ENCODE peak calls at places on chromosomes 2 and 18, in nine cellular contexts. I is dorsolateral prefrontal cortex, X is GM12865, N is breast epithelium, C is endodermal cell, P is cardiac fibroblast, L is neural crest cell, D is coronary artery, T is endothelial cell. V is an unnamed sample.

GRCh38 chr2:219596954-219597551 is 604 bp upstream of the STK11IP start:
- DNase-seq in I (no peak), X (no peak), N (no peak), C (no peak), P (no peak), L (no peak), D (no peak), T (no peak), V (no peak)

GRCh38 chr18:28108254-28108653 is 68.7 kb downstream of the CDH2 start:
- DNase-seq in I (no peak), X (no peak), N (no peak), C (no peak), P (no peak), L (no peak), D (no peak), T (no peak), V (no peak)

GRCh38 chr18:44986933-44987332 is 306.2 kb downstream of the SETBP1 start:
- DNase-seq in I (no peak), X (no peak), N (no peak), C (no peak), P (peak; percentile 21), L (no peak), D (no peak), T (no peak), V (no peak)

GRCh38 chr2:65622951-65623525 is 190.6 kb upstream of the SPRED2 start:
- DNase-seq in I (no peak), X (no peak), N (no peak), C (no peak), P (no peak), L (no peak), D (no peak), T (no peak), V (no peak)

GRCh38 chr2:190627881-190628412 is 20.9 kb upstream of the NAB1 start:
- DNase-seq in I (no peak), X (peak; percentile 20), N (no peak), C (no peak), P (peak; percentile 45), L (no peak), D (no peak), T (peak; percentile 13), V (no peak)

GRCh38 chr2:221429741-221430491 is 142.2 kb downstream of the EPHA4 start:
- DNase-seq in I (peak; percentile 31), X (no peak), N (peak; percentile 59), C (no peak), P (no peak), L (no peak), D (no peak), T (no peak), V (no peak)

GRCh38 chr2:6370753-6371152 is 495.0 kb downstream of the CMPK2 start:
- DNase-seq in I (no peak), X (no peak), N (no peak), C (no peak), P (no peak), L (no peak), D (no peak), T (no peak), V (no peak)

GRCh38 chr2:126244937-126245336 is 411.0 kb upstream of the GYPC start:
- DNase-seq in I (peak; percentile 36), X (peak; percentile 62), N (no peak), C (peak; percentile 95), P (peak; percentile 7), L (peak; percentile 45), D (no peak), T (peak; percentile 74), V (no peak)

GRCh38 chr2:217151509-217152206 is 291.8 kb upstream of the TNP1 start:
- DNase-seq in I (no peak), X (no peak), N (no peak), C (no peak), P (no peak), L (no peak), D (no peak), T (no peak), V (no peak)

GRCh38 chr2:191638079-191638801 is 39.7 kb upstream of the NABP1 start:
- DNase-seq in I (no peak), X (no peak), N (no peak), C (peak; percentile 51), P (no peak), L (no peak), D (no peak), T (no peak), V (no peak)

GRCh38 chr2:239737144-239737463 is 288.0 kb downstream of the NDUFA10 start:
- DNase-seq in I (no peak), X (no peak), N (no peak), C (no peak), P (no peak), L (no peak), D (no peak), T (no peak), V (no peak)

GRCh38 chr2:239738159-239738558 is 287.0 kb downstream of the NDUFA10 start:
- DNase-seq in I (no peak), X (no peak), N (no peak), C (no peak), P (no peak), L (no peak), D (no peak), T (no peak), V (no peak)

GRCh38 chr2:239735131-239735828 is 289.9 kb downstream of the NDUFA10 start:
- DNase-seq in I (peak; percentile 89), X (no peak), N (no peak), C (peak; percentile 92), P (no peak), L (peak; percentile 52), D (no peak), T (no peak), V (no peak)

GRCh38 chr2:239735829-239736357 is 289.2 kb downstream of the NDUFA10 start:
- DNase-seq in I (no peak), X (no peak), N (no peak), C (no peak), P (no peak), L (no peak), D (no peak), T (no peak), V (no peak)

DNA sequence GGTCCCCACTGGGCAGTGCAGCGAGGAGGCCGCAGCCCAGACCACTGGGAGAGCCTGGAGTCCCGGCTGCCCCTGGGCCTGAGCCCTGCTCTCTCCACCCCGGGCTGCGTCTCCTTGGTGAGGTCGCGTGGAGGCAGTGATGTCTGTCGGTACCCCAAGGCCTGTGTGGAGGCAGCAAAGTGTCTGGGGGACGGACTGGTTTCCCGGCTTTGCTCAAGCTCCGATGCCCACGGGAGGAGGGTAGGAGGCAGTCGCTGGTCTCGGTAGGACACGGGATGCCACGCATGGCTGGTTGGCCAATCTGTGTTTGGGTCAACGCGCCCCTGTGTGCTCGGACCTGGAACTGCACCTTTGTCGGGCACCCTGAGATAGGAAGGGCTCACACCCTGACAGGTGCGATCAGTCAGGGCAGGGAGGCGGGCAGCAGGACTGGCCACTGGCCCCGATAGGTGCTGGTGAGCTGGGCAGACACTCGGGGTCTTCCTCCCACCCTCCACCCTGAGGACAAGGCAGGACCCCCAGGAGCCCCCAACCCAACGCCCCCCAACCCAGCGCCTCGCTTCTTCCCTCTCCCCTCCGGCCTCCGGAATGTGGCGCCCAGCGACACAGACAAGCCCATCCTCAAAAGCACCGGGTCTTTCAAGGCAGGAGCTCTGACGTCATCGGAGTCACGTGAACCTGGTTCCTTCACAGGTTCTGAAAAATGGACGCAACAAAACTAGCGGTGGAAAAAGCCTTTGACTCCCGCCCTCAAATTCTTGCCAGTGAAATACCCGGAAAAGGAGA is 288.6 kb downstream of the NDUFA10 start:
- DNase-seq in I (no peak), X (no peak), N (no peak), C (peak; percentile 76), P (no peak), L (no peak), D (no peak), T (no peak), V (no peak)
- TF ChIP-seq CTCF in I (no peak), X (no peak), N (no peak), C (peak; percentile 46), P (no peak), L (no peak), D (no peak), T (peak; percentile 14), V (no peak)

DNA sequence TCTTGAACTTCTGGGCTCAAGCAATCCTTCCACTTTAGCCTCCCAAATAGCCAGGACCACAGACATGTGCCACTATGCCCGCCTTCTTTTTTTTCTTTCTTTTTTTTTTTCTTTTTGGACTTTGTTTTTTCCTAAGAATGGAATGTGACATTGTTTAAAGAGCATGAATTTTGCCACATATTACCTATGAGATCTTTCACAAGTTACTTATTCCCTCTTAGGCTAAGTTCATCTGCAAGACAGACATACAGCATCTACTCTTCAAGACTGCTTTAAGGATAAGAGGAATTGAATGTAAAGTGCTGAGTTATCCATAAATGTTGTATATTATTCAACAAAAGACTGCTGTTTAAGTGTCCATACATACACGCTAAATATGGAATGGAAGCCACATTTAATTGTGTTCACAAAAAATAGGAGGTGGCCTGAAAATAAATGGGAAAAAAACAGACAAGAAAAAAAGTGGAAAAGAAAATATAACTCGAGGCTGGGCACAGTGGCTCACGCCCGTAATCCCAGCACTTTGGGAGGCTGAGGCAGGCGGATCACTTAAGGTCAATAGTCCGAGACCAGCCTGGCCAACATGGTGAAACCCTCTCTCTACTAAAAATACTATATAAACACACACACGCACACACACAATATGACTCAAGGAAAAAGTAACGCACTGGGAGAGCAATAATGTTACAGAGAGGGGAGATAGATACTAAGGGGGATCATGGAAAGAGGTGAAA is 3.2 kb upstream of the PPM1G start:
- DNase-seq in I (no peak), X (no peak), N (no peak), C (no peak), P (no peak), L (no peak), D (no peak), T (no peak), V (no peak)
- TF ChIP-seq CTCF in I (no peak), X (no peak), N (no peak), C (no peak), P (no peak), L (no peak), D (no peak), T (no peak), V (no peak)

GRCh38 chr18:58895385-58895784 is 30.7 kb downstream of the ZNF532 start:
- DNase-seq in I (no peak), X (no peak), N (no peak), C (peak; percentile 37), P (no peak), L (no peak), D (no peak), T (no peak), V (no peak)
- TF ChIP-seq CTCF in I (no peak), X (no peak), N (no peak), C (no peak), P (no peak), L (no peak), D (no peak), T (no peak), V (no peak)

DNA sequence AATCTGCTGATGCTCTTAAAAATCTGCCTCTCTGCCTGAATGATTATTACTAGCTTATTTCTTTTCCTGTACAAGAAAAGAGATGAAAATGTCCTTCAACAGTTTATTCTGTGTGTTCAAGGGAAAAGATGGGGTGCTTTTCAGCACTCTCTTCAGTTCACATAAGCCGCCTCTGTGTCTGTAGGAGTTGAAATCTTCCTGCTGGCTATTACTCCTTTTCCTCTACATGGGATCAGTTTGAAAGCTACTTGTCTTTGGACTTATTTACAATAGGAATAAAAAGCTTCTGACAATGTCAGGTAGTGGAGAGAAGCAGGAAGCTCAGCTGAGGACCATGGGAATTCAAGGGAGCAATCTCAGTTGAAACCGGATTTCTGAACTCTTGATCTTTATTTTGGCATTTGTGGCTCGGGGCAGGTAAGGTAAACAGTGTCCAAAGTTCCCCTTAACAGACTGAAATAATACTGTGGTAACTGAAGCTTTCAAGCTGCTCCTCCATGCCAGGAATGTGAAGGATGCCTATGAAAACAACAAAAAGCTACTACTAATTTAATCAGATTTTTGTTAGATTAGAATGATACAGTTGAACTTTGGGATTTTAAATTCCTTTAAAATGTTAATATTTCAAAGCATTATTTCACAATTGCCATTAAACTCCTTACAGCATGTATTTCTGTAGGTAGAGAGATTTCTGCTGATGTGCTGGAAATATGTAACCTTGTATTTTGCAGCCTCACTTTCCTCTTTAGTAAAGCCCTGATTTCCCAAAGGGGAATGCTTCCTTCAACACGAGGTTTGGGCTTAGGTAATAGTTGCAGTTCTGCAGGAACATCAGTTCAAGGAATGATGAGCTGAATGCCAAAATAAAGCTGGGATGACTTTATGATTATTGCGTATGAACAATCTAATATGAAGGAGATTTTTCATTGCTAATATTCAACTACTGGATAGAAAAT is 43.6 kb downstream of the MAPRE2 start:
- DNase-seq in I (no peak), X (no peak), N (no peak), C (no peak), P (peak; percentile 14), L (no peak), D (no peak), T (no peak), V (no peak)
- TF ChIP-seq CTCF in I (no peak), X (no peak), N (no peak), C (no peak), P (no peak), L (no peak), D (no peak), T (no peak), V (no peak)